ENCODE peak calls at places on chromosomes 4 and X, in four cellular contexts. S is heart right ventricle, W is upper lobe of right lung, G is endothelial cell of umbilical vein. R is an unnamed sample.

GRCh38 chrX:129642641-129643040 is 12.1 kb downstream of the APLN start:
- DNase-seq in W (no peak), G (no peak), S (no peak), R (no peak)

GRCh38 chr4:150038335-150039076 is 39.7 kb upstream of the DCLK2 start:
- DNase-seq in S (no peak), W (no peak), G (no peak), R (no peak)

GRCh38 chr4:158906073-158906472 is 137.2 kb downstream of the FNIP2 start:
- DNase-seq in S (no peak), W (no peak), G (no peak), R (no peak)

GRCh38 chrX:37701588-37701987 is 16.0 kb downstream of the XK start:
- DNase-seq in W (no peak), S (no peak), G (no peak), R (no peak)

GRCh38 chr4:145540235-145540634 is 58.6 kb downstream of the SMAD1 start:
- DNase-seq in G (peak), W (no peak), S (no peak), R (no peak)

GRCh38 chr4:8345946-8346814 is 76.6 kb downstream of the HTRA3 start:
- DNase-seq in S (no peak), W (no peak), G (no peak), R (no peak)

GRCh38 chr4:8515316-8516060 is 64.7 kb upstream of the GPR78 start:
- DNase-seq in G (no peak), W (no peak), S (no peak), R (no peak)

GRCh38 chrX:68945603-68946228 is 116.9 kb downstream of the EFNB1 start:
- DNase-seq in G (peak), S (no peak), W (no peak), R (no peak)

GRCh38 chr4:148757171-148757570 is 315.0 kb upstream of the NR3C2 start:
- DNase-seq in S (no peak), G (no peak), W (no peak), R (no peak)

GRCh38 chrX:46327229-46328081 is 217.8 kb downstream of the ZNF674 start:
- DNase-seq in G (peak), W (peak), S (peak), R (no peak)

GRCh38 chr4:184983660-184984356 is 34.5 kb upstream of the HELT start:
- DNase-seq in W (peak), S (peak), G (peak), R (no peak)

GRCh38 chrX:8803326-8803725 is 2.1 kb upstream of the FAM9A start:
- DNase-seq in S (no peak), G (no peak), W (no peak), R (no peak)

GRCh38 chr4:88244821-88245579 is 39.4 kb downstream of the PPM1K start:
- DNase-seq in G (no peak), S (no peak), W (no peak), R (no peak)

GRCh38 chrX:1893758-1894294 is 279.0 kb downstream of the ASMT start:
- DNase-seq in S (no peak), G (no peak), W (no peak), R (no peak)

GRCh38 chr4:4860381-4860802 is 927 bp downstream of the MSX1 start:
- DNase-seq in W (no peak), G (peak), S (no peak), R (no peak)

GRCh38 chr4:100070868-100071267 is 119.4 kb downstream of the DDIT4L start:
- DNase-seq in G (no peak), W (no peak), S (no peak), R (no peak)

GRCh38 chr4:183395395-183395794 is 49.0 kb upstream of the CDKN2AIP start:
- DNase-seq in G (no peak), S (no peak), W (no peak), R (no peak)

DNA sequence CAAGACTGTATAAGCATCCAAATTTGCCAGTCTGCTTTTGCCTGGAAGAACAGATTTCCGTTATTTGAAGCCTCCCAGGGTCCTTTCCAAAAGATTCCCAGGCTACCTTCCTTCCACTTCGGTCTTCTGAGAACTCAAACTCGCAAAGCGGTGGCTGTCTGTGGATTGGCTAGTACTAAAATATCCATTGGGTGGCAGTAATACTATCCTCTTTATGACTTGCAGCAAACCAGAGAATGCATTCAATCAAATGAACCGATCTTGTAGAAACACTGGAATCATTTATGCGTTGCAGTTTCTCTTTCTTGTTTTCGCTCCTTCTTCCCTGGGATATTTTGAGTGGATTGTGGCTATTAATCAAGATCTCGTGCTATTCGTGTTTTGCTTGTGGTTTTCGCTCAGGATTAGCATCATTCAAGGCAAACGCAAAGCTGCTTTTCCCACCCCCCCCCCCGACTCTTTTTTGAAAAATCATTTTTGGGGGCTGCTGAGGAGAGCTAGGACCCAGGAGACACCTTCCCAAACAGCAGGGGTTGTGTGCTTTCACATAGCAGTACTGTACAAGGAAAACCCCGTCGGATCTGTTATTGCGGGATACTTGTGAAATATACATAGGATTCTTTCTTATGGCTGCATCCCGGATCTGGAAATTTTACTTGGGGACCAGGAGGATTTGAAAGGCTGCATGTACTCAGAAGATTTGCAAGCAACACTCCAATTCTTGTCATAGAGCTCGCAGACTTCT is at the start of gene IL1RAPL1:
- DNase-seq in G (peak), S (no peak), W (no peak), R (no peak)
- TF ChIP-seq CTCF in G (no peak), S (peak), W (peak), R (no peak)

DNA sequence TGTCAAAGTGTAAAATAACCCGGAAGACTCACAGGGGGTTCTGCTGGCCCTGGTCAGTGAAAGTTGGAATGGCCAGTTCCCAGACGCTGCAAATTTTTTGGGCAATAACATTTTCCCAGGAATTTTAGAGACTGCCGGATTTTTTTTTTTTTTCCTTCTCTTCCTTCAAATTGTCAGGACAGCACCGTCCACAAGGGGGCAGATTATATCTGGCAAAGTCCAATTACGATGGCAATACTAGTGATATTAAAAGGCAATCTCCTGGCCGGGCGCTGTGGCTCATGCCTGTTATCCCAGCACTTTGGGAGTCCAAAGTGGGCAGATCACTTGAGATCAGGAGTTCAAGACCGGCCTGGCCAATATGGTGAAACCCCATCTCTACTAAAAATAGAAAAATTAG is 20.5 kb downstream of the SLC25A5 start:
- DNase-seq in W (no peak), S (peak), G (peak), R (no peak)
- TF ChIP-seq CTCF in W (peak), S (peak), G (peak), R (peak)

DNA sequence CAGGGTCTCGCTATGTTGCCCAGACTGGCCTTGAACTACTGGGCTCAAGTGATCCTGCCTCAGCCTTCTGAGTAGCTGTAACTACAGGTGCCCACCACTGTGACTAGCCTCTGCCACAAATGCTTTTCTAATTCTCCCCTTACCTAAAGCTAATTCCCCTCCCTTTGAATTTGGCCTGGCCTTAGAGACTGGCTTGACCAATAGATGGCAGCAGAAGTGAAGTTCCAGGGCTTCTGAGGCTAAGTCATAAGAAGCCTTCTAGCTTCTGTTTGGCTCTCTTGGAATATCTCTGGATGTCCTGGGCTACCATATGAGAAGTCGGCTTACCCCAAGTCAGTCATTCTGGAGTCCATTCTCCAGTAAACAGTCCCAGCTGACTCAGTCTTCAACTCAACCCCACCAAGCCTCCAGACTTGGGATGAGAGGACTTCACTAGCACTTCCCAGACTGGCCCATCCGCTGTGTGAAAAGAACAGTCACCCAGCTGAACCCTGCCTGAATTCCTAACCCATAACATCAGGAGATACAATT is 61.0 kb downstream of the HPRT1 start:
- DNase-seq in S (peak), G (peak), W (no peak), R (no peak)
- TF ChIP-seq CTCF in S (peak), G (peak), W (peak), R (peak)

GRCh38 chr4:39384563-39384962 is 18.4 kb upstream of the RFC1 start:
- DNase-seq in W (no peak), S (no peak), G (no peak), R (no peak)

GRCh38 chr4:39383690-39384089 is 17.5 kb upstream of the RFC1 start:
- DNase-seq in W (no peak), S (no peak), G (no peak), R (no peak)
- TF ChIP-seq CTCF in W (no peak), S (no peak), G (no peak), R (no peak)

DNA sequence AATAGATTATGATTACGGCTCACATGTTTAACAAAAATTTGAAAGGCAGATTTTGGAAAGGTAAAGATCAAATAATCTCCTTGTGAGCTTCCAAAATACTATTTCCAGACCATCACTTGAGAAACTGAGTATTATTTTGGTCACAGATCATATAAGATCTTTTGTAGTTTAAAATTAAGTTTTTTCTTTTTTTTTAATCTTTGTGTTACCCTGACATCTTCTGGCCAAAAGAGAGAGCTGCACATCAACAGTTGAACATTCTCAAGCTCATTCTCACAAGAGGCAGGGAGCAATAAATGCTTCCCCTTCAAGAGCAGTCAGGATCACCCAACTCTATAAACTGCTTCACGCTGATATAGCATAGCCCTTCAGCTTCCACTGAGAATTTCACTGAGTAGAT is 15.9 kb downstream of the TMEM192 start:
- DNase-seq in G (peak), S (no peak), W (no peak), R (no peak)
- TF ChIP-seq CTCF in G (peak), S (peak), W (peak), R (peak)

GRCh38 chrX:98448524-98448923 is 1564.8 kb downstream of the RPA4 start:
- DNase-seq in G (no peak), S (no peak), W (no peak), R (no peak)

GRCh38 chrX:98452456-98452855 is 1568.7 kb downstream of the RPA4 start:
- DNase-seq in G (no peak), S (no peak), W (no peak), R (no peak)
- TF ChIP-seq CTCF in G (no peak), S (no peak), W (no peak), R (no peak)

DNA sequence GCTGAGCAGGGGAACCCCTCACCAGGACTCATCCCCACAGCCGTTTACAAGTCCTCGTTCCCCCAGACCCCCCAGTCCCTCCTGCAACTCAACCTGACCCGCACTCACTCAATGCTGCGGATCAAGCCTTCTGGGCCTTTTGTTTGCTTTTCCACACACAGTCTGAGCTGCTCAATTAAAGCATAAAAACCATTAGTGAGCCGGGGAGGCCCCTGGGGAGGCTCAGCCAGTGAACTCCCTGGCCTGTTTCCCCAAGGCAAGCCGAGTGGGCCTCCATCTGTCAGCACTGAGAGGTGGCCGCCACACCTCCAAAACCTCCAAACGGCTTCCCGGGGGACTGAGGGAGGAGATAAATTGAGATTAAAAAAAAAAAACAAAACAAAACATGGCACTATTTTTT is 158.5 kb downstream of the SHOX start:
- DNase-seq in S (no peak), G (no peak), W (no peak), R (no peak)
- TF ChIP-seq CTCF in S (no peak), G (no peak), W (no peak), R (no peak)

R was measured in CD14-positive monocyte.